ENCODE peak calls at places on chromosomes 1 and 21, in four cellular contexts. M, Z, X and Y are unnamed samples.

GRCh38 chr1:103859721-103860120 is 110.0 kb downstream of the AMY1C start:
- DNase-seq in M (no peak), X (no peak), Z (no peak), Y (no peak)

GRCh38 chr1:37556712-37557196 is at the start of gene DNALI1:
- DNase-seq in M (peak), X (no peak), Z (peak), Y (peak)

GRCh38 chr1:29744684-29745490 is 508.6 kb downstream of the PTPRU start:
- DNase-seq in X (no peak), M (no peak), Z (no peak), Y (no peak)

GRCh38 chr1:92755541-92756351 is 29.2 kb downstream of the EVI5 start:
- DNase-seq in M (no peak), X (no peak), Z (no peak), Y (no peak)

GRCh38 chr1:84619383-84620093 is 45.3 kb upstream of the CTBS start:
- DNase-seq in M (no peak), Z (peak), X (no peak), Y (no peak)

GRCh38 chr1:1374068-1374860 is 743 bp downstream of the AURKAIP1 start:
- DNase-seq in Z (no peak), M (no peak), X (no peak), Y (no peak)

GRCh38 chr21:35020902-35021301 is 28.2 kb downstream of the RUNX1 start:
- DNase-seq in X (no peak), M (no peak), Z (no peak), Y (no peak)

GRCh38 chr1:16981269-16981849 is 939 bp upstream of the MFAP2 start:
- DNase-seq in X (no peak), M (no peak), Z (no peak), Y (no peak)

GRCh38 chr1:177302365-177303044 is 131.7 kb downstream of the BRINP2 start:
- DNase-seq in Z (no peak), X (no peak), M (no peak), Y (no peak)

GRCh38 chr1:234967121-234967520 is 161.5 kb downstream of the TOMM20 start:
- DNase-seq in M (no peak), X (no peak), Z (no peak), Y (no peak)
- TF ChIP-seq ZNF274 in M (no peak), X (no peak), Z (no peak), Y (no peak)

GRCh38 chr21:38955495-38955894 is 149.8 kb downstream of the ETS2 start:
- DNase-seq in X (no peak), Z (no peak), M (no peak), Y (no peak)
- TF ChIP-seq SUZ12 in X (no peak), Z (no peak), M (no peak), Y (no peak)

GRCh38 chr1:3714814-3715213 is 37.4 kb upstream of the CCDC27 start:
- DNase-seq in X (no peak), M (no peak), Z (no peak), Y (no peak)

GRCh38 chr1:3712573-3713535 is 39.4 kb upstream of the CCDC27 start:
- DNase-seq in M (no peak), Z (no peak), X (no peak), Y (no peak)

GRCh38 chr1:3713840-3714239 is 38.4 kb upstream of the CCDC27 start:
- DNase-seq in M (no peak), X (no peak), Z (no peak), Y (no peak)

GRCh38 chr1:3716351-3716750 is 35.9 kb upstream of the CCDC27 start:
- DNase-seq in X (no peak), Z (no peak), M (no peak), Y (no peak)

GRCh38 chr1:3714284-3714741 is 37.9 kb upstream of the CCDC27 start:
- DNase-seq in Z (no peak), M (no peak), X (no peak), Y (no peak)
- TF ChIP-seq ZNF274 in Z (no peak), M (no peak), X (no peak), Y (no peak)

GRCh38 chr1:24018611-24019580 is 38.8 kb upstream of the SRSF10 start:
- DNase-seq in M (peak), X (no peak), Z (peak), Y (peak)
- TF ChIP-seq SUZ12 in M (no peak), X (no peak), Z (no peak), Y (no peak)

DNA sequence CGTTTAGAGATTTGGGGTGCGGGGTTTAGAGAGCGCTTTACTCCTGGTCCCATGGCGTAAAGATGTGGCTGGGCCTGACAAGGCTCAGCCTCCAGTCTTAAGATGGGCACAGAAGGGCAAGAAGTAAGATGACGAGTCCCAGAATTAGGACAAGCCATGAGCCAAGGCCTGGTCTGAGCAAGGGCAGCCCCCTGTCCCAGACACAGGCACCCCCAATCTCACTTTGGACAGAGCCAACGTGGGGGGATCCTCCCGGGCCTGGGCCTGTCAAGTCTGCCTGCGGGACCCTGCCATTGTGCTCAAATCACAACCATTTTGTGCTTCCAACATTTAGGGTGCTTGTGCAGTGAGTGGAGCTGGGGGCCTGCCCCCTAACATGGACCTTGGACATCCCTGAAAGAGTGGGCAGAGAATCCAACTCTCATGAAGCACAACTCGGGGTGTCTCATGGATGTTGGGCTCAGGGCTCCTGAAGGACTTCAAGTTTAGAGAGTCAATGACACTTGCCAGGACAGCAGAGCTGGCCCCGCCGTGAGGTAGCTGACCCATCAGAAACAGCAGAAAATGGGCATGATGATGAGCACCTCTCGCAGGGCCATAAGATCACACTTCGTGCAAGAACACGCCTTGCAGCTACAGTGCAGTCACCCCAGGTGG is 52.6 kb downstream of the KIF21B start:
- DNase-seq in X (no peak), M (no peak), Z (no peak), Y (no peak)
- TF ChIP-seq ZNF274 in X (no peak), M (no peak), Z (no peak), Y (no peak)

DNA sequence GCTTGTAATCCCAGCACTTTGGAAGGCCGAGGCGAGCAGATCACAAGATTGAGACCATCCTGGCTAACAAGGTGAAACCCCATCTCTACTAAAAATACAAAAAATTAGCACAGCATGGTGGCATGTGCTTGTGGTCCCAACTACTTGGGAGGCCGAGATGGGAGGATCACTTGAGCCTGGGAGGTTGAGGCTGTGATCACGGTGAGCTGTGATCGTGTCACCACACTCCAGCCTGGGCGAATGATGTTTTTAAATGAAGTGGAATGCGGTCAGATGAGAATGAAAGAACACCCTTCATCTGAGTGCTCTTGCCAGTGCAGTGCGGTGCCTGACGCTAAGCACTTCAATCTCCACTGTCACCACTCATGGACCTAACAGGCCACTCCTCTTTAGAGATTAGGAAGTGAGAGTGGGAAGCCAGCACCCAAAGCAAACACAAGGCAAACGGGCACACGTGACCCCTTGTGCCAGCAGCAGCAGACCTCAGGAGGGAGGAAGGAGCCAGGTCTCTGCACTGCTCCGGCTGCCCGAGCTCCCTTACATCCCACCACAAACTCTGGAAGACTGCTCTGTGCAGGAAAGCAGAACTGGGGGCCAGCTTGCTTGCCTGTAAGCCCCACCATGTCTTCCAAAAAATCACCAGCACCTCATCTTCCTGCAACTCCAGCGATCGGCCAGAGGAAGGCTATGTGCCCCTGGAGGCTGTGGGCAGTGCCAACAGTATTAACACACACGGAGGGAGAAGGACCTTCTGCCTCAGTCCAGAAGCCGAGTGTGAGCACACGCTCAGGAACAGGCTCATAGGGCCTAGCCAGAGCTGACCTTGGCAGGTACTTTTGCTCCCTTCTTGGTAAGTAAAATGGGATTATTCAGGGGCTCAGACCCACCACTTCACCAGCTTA is 9.7 kb downstream of the CTNNBIP1 start:
- DNase-seq in X (no peak), Z (peak), M (no peak), Y (no peak)
- TF ChIP-seq SUZ12 in X (no peak), Z (no peak), M (no peak), Y (no peak)